ENCODE peak calls at places on chromosomes 4 and X, in five cellular contexts. One of them, this sample, is unnamed.

GRCh38 chr4:21649691-21650090 is 298.9 kb downstream of the KCNIP4 start:
- DNase-seq in IMR-90: no peak
- DNase-seq in progenitor cell of endocrine pancreas: no peak
- DNase-seq in GM06990: no peak
- DNase-seq in fibroblast of lung: peak
- DNase-seq in this sample: peak

GRCh38 chrX:9133426-9133825 is 99.5 kb upstream of the FAM9B start:
- DNase-seq in progenitor cell of endocrine pancreas: no peak
- DNase-seq in fibroblast of lung: peak
- DNase-seq in IMR-90: peak
- DNase-seq in GM06990: no peak
- DNase-seq in this sample: peak

GRCh38 chr4:114383055-114383454 is 215.6 kb upstream of the UGT8 start:
- DNase-seq in GM06990: no peak
- DNase-seq in progenitor cell of endocrine pancreas: no peak
- DNase-seq in IMR-90: peak
- DNase-seq in fibroblast of lung: peak
- DNase-seq in this sample: peak

GRCh38 chrX:40371376-40371775 is 209.4 kb upstream of the ATP6AP2 start:
- DNase-seq in progenitor cell of endocrine pancreas: no peak
- DNase-seq in IMR-90: no peak
- DNase-seq in GM06990: no peak
- DNase-seq in fibroblast of lung: no peak
- DNase-seq in this sample: no peak

GRCh38 chr4:3375688-3376087 is 66.1 kb upstream of the HGFAC start:
- DNase-seq in IMR-90: peak
- DNase-seq in fibroblast of lung: peak
- DNase-seq in progenitor cell of endocrine pancreas: no peak
- DNase-seq in GM06990: no peak
- DNase-seq in this sample: peak

GRCh38 chrX:23907496-23908218 is at the start of the genes APOO and CXorf58:
- DNase-seq in IMR-90: peak
- DNase-seq in GM06990: peak
- DNase-seq in fibroblast of lung: peak
- DNase-seq in progenitor cell of endocrine pancreas: peak
- DNase-seq in this sample: peak

GRCh38 chr4:2820216-2820982 is 23.2 kb upstream of the ADD1 start:
- DNase-seq in fibroblast of lung: no peak
- DNase-seq in GM06990: no peak
- DNase-seq in IMR-90: no peak
- DNase-seq in progenitor cell of endocrine pancreas: no peak
- DNase-seq in this sample: no peak

GRCh38 chrX:10750581-10750980 is 130.2 kb upstream of the MID1 start:
- DNase-seq in fibroblast of lung: peak
- DNase-seq in GM06990: no peak
- DNase-seq in progenitor cell of endocrine pancreas: no peak
- DNase-seq in IMR-90: peak
- DNase-seq in this sample: peak

GRCh38 chr4:56215138-56215793 is 172.0 kb downstream of the AASDH start:
- DNase-seq in GM06990: no peak
- DNase-seq in progenitor cell of endocrine pancreas: no peak
- DNase-seq in IMR-90: no peak
- DNase-seq in fibroblast of lung: peak
- DNase-seq in this sample: no peak

GRCh38 chrX:56284269-56284668 is 52.1 kb downstream of the KLF8 start:
- DNase-seq in IMR-90: no peak
- DNase-seq in GM06990: no peak
- DNase-seq in fibroblast of lung: no peak
- DNase-seq in progenitor cell of endocrine pancreas: no peak
- DNase-seq in this sample: no peak

GRCh38 chr4:53186714-53187358 is 179.0 kb downstream of the SCFD2 start:
- DNase-seq in progenitor cell of endocrine pancreas: no peak
- DNase-seq in IMR-90: no peak
- DNase-seq in fibroblast of lung: peak
- DNase-seq in GM06990: no peak
- DNase-seq in this sample: no peak

GRCh38 chr4:120088507-120088906 is 21.9 kb upstream of the MAD2L1 start:
- DNase-seq in progenitor cell of endocrine pancreas: no peak
- DNase-seq in IMR-90: no peak
- DNase-seq in GM06990: no peak
- DNase-seq in fibroblast of lung: no peak
- DNase-seq in this sample: no peak

GRCh38 chr4:139740121-139740520 is 74.5 kb downstream of the MGST2 start:
- DNase-seq in GM06990: no peak
- DNase-seq in progenitor cell of endocrine pancreas: no peak
- DNase-seq in fibroblast of lung: peak
- DNase-seq in IMR-90: no peak
- DNase-seq in this sample: no peak

GRCh38 chr4:38570647-38571326 is 93.2 kb upstream of the KLF3 start:
- DNase-seq in progenitor cell of endocrine pancreas: no peak
- DNase-seq in IMR-90: no peak
- DNase-seq in GM06990: no peak
- DNase-seq in fibroblast of lung: no peak
- DNase-seq in this sample: no peak

GRCh38 chrX:139560221-139560620 is 29.7 kb downstream of the F9 start:
- DNase-seq in GM06990: no peak
- DNase-seq in IMR-90: peak
- DNase-seq in fibroblast of lung: peak
- DNase-seq in progenitor cell of endocrine pancreas: no peak
- DNase-seq in this sample: peak

GRCh38 chr4:174874898-174875297 is 43.3 kb upstream of the ADAM29 start:
- DNase-seq in IMR-90: no peak
- DNase-seq in fibroblast of lung: no peak
- DNase-seq in GM06990: no peak
- DNase-seq in progenitor cell of endocrine pancreas: no peak
- DNase-seq in this sample: no peak

GRCh38 chr4:174870311-174870710 is 41.3 kb upstream of the GLRA3 start:
- DNase-seq in IMR-90: no peak
- DNase-seq in GM06990: no peak
- DNase-seq in progenitor cell of endocrine pancreas: no peak
- DNase-seq in fibroblast of lung: no peak
- DNase-seq in this sample: no peak

GRCh38 chr4:174871407-174871806 is 42.4 kb upstream of the GLRA3 start:
- DNase-seq in progenitor cell of endocrine pancreas: no peak
- DNase-seq in fibroblast of lung: no peak
- DNase-seq in IMR-90: no peak
- DNase-seq in GM06990: no peak
- DNase-seq in this sample: no peak

GRCh38 chr4:174869334-174869733 is 40.3 kb upstream of the GLRA3 start:
- DNase-seq in fibroblast of lung: no peak
- DNase-seq in IMR-90: no peak
- DNase-seq in GM06990: no peak
- DNase-seq in progenitor cell of endocrine pancreas: no peak
- DNase-seq in this sample: no peak

GRCh38 chr4:174873931-174874330 is 44.2 kb upstream of the ADAM29 start:
- DNase-seq in IMR-90: no peak
- DNase-seq in progenitor cell of endocrine pancreas: no peak
- DNase-seq in fibroblast of lung: no peak
- DNase-seq in GM06990: no peak
- DNase-seq in this sample: no peak
- TF ChIP-seq CTCF in IMR-90: no peak
- TF ChIP-seq CTCF in progenitor cell of endocrine pancreas: peak
- TF ChIP-seq CTCF in fibroblast of lung: no peak
- TF ChIP-seq CTCF in GM06990: peak
- TF ChIP-seq CTCF in this sample: peak

DNA sequence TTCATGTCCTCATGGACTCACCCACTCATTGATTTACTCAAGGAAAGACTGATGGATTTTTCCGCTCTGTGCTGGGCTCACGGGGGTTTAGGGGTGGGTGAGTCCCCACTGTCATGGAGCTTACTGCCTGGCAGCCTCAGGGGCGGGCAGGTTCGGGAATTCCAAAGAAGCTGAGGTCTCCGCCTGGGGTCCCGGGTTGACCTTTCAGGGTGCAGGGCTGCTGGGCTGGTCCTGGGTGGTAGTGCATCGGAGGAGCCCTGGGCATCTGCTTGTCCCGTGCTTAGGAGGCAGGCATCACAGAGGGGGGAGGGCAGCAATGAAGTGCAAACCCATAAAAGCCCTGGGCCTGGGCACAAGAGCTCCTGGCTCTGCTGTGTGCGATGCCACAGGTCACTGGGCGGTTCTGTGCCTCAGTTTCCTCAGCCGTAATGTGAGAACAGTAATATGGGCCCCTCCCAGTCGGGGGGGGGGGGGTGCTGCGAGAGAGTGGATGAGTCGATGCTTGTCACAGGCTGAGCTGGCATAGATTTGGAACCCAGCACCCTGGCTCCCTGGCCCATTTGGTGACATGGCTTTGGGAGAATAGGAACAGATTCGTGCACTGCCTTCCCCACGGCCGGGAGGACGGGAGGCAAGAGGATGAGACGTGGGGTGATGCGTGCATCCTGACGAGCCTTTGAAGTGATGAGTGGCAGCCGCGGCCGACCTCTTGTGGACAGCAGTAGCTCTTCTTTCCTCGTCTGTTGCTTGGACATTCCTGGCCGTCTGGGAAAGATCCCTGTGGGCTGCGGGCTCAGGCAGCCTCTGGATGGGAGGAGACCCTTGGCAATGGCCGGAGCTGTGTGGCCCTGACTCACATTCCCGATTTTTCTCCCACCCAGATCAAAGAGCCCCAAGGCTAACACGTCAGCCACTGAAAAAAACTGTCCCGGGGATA is 42.0 kb downstream of the PSAPL1 start:
- DNase-seq in GM06990: no peak
- DNase-seq in fibroblast of lung: peak
- DNase-seq in IMR-90: peak
- DNase-seq in progenitor cell of endocrine pancreas: no peak
- DNase-seq in this sample: peak
- TF ChIP-seq CTCF in GM06990: no peak
- TF ChIP-seq CTCF in fibroblast of lung: peak
- TF ChIP-seq CTCF in IMR-90: no peak
- TF ChIP-seq CTCF in progenitor cell of endocrine pancreas: no peak
- TF ChIP-seq CTCF in this sample: peak

DNA sequence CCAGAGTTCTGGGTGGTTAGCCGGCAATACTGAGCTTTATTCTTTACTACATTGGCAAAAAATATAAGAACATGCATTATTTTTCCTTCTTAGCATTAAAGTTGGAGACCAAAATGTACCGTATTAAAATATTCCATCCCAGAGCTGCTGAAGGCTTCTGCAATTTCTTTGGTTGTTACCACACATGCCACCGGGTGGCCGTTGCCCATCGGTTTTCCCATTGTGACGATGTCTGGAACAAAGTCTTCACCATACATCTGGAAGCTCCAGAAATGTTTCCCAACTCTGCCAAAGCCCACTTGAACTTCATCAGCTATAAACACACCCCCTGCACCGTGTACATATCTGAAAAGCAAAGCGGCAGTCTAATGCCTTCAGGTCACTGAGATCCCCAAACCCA is 13.7 kb downstream of the ETNPPL start:
- DNase-seq in fibroblast of lung: no peak
- DNase-seq in progenitor cell of endocrine pancreas: no peak
- DNase-seq in IMR-90: no peak
- DNase-seq in GM06990: no peak
- DNase-seq in this sample: no peak
- TF ChIP-seq CTCF in fibroblast of lung: no peak
- TF ChIP-seq CTCF in progenitor cell of endocrine pancreas: peak
- TF ChIP-seq CTCF in IMR-90: no peak
- TF ChIP-seq CTCF in GM06990: no peak
- TF ChIP-seq CTCF in this sample: no peak

GRCh38 chrX:115425359-115425758 is 135.6 kb upstream of the PLS3 start:
- DNase-seq in GM06990: no peak
- DNase-seq in fibroblast of lung: no peak
- DNase-seq in progenitor cell of endocrine pancreas: no peak
- DNase-seq in IMR-90: no peak
- DNase-seq in this sample: no peak
- TF ChIP-seq CTCF in GM06990: no peak
- TF ChIP-seq CTCF in fibroblast of lung: no peak
- TF ChIP-seq CTCF in progenitor cell of endocrine pancreas: no peak
- TF ChIP-seq CTCF in IMR-90: no peak
- TF ChIP-seq CTCF in this sample: no peak

DNA sequence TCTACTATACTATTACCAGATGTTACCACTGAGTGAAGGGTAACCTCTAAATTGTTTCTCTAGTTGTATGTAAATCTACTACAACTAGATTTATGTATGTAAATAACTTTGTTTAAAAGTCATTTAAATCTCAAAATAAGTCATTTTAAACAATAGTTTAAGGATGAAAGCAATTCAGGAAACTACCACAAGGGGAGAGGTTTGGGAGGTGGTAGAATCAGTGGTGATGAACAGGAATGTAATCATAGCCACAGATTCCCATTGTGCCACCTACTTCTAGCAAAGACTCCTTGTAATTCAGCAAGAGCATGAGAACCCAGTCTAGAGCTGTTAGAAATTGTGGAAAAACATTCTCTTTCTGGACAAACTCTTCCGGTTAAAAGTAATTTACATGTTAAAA is 234.6 kb downstream of the SLC7A11 start:
- DNase-seq in GM06990: no peak
- DNase-seq in fibroblast of lung: peak
- DNase-seq in IMR-90: no peak
- DNase-seq in progenitor cell of endocrine pancreas: no peak
- DNase-seq in this sample: peak
- TF ChIP-seq CTCF in GM06990: peak
- TF ChIP-seq CTCF in fibroblast of lung: peak
- TF ChIP-seq CTCF in IMR-90: peak
- TF ChIP-seq CTCF in progenitor cell of endocrine pancreas: peak
- TF ChIP-seq CTCF in this sample: peak

This sample was measured in astrocyte.